ENCODE peak calls at places on chromosomes 7 and 10, in eight cellular contexts. One of them, this sample, is unnamed.
A peak's percentile ranks its signal among the peaks of the same experiment; 100 is the strongest.

GRCh38 chr10:51422311-51423120 is 276.9 kb downstream of the CSTF2T start:
- DNase-seq in colonic mucosa: peak; percentile 69
- DNase-seq in heart left ventricle: peak; percentile 61
- DNase-seq in IMR-90: peak; percentile 76
- DNase-seq in uterus: peak; percentile 73
- DNase-seq in psoas muscle: peak; percentile 44
- DNase-seq in WERI-Rb-1: peak; percentile 11
- DNase-seq in suprapubic skin: no peak
- DNase-seq in this sample: peak; percentile 67

GRCh38 chr10:13993169-13993568 is 337.6 kb downstream of the FRMD4A start:
- DNase-seq in IMR-90: peak; percentile 90
- DNase-seq in heart left ventricle: peak; percentile 57
- DNase-seq in uterus: peak; percentile 65
- DNase-seq in WERI-Rb-1: no peak
- DNase-seq in suprapubic skin: no peak
- DNase-seq in psoas muscle: peak; percentile 55
- DNase-seq in colonic mucosa: no peak
- DNase-seq in this sample: no peak

GRCh38 chr10:90966146-90966545 is 45.3 kb upstream of the ANKRD1 start:
- DNase-seq in suprapubic skin: no peak
- DNase-seq in psoas muscle: no peak
- DNase-seq in uterus: no peak
- DNase-seq in WERI-Rb-1: no peak
- DNase-seq in IMR-90: no peak
- DNase-seq in heart left ventricle: no peak
- DNase-seq in colonic mucosa: no peak
- DNase-seq in this sample: no peak

GRCh38 chr10:34252111-34252510 is 563.0 kb downstream of the PARD3 start:
- DNase-seq in suprapubic skin: no peak
- DNase-seq in psoas muscle: no peak
- DNase-seq in WERI-Rb-1: no peak
- DNase-seq in heart left ventricle: peak; percentile 22
- DNase-seq in IMR-90: no peak
- DNase-seq in uterus: no peak
- DNase-seq in colonic mucosa: no peak
- DNase-seq in this sample: peak; percentile 52

GRCh38 chr10:119919823-119920222 is 27.3 kb downstream of the SEC23IP start:
- DNase-seq in suprapubic skin: no peak
- DNase-seq in colonic mucosa: no peak
- DNase-seq in WERI-Rb-1: no peak
- DNase-seq in uterus: no peak
- DNase-seq in heart left ventricle: no peak
- DNase-seq in IMR-90: no peak
- DNase-seq in psoas muscle: no peak
- DNase-seq in this sample: no peak

GRCh38 chr10:132676193-132676891 is 109.6 kb downstream of the NKX6-2 start:
- DNase-seq in IMR-90: no peak
- DNase-seq in heart left ventricle: peak; percentile 15
- DNase-seq in colonic mucosa: no peak
- DNase-seq in suprapubic skin: peak; percentile 31
- DNase-seq in psoas muscle: peak; percentile 14
- DNase-seq in WERI-Rb-1: no peak
- DNase-seq in uterus: no peak
- DNase-seq in this sample: peak; percentile 74

GRCh38 chr7:106679153-106679931 is 18.4 kb upstream of the CCDC71L start:
- DNase-seq in suprapubic skin: no peak
- DNase-seq in psoas muscle: no peak
- DNase-seq in WERI-Rb-1: no peak
- DNase-seq in colonic mucosa: no peak
- DNase-seq in IMR-90: peak; percentile 29
- DNase-seq in heart left ventricle: no peak
- DNase-seq in uterus: no peak
- DNase-seq in this sample: no peak

GRCh38 chr10:72335394-72336258 is 19.1 kb downstream of the DNAJB12 start:
- DNase-seq in psoas muscle: peak; percentile 77
- DNase-seq in suprapubic skin: no peak
- DNase-seq in WERI-Rb-1: no peak
- DNase-seq in IMR-90: no peak
- DNase-seq in colonic mucosa: peak; percentile 42
- DNase-seq in uterus: peak; percentile 67
- DNase-seq in heart left ventricle: peak; percentile 87
- DNase-seq in this sample: peak; percentile 82

GRCh38 chr7:129919492-129919891 is 33.3 kb downstream of the UBE2H start:
- DNase-seq in psoas muscle: no peak
- DNase-seq in heart left ventricle: no peak
- DNase-seq in suprapubic skin: no peak
- DNase-seq in uterus: no peak
- DNase-seq in colonic mucosa: no peak
- DNase-seq in IMR-90: no peak
- DNase-seq in WERI-Rb-1: no peak
- DNase-seq in this sample: no peak

GRCh38 chr10:125611756-125612155 is 71.2 kb downstream of the TEX36 start:
- DNase-seq in uterus: no peak
- DNase-seq in IMR-90: no peak
- DNase-seq in WERI-Rb-1: no peak
- DNase-seq in suprapubic skin: no peak
- DNase-seq in colonic mucosa: no peak
- DNase-seq in heart left ventricle: no peak
- DNase-seq in psoas muscle: no peak
- DNase-seq in this sample: no peak

GRCh38 chr10:51886438-51887068 is 187.2 kb upstream of the CSTF2T start:
- DNase-seq in colonic mucosa: no peak
- DNase-seq in psoas muscle: no peak
- DNase-seq in uterus: no peak
- DNase-seq in IMR-90: peak; percentile 84
- DNase-seq in heart left ventricle: no peak
- DNase-seq in WERI-Rb-1: no peak
- DNase-seq in suprapubic skin: no peak
- DNase-seq in this sample: no peak

GRCh38 chr7:87067788-87068187 is 8.3 kb upstream of the ELAPOR2 start:
- DNase-seq in uterus: no peak
- DNase-seq in colonic mucosa: no peak
- DNase-seq in heart left ventricle: no peak
- DNase-seq in psoas muscle: no peak
- DNase-seq in IMR-90: no peak
- DNase-seq in suprapubic skin: no peak
- DNase-seq in WERI-Rb-1: no peak
- DNase-seq in this sample: no peak

GRCh38 chr10:12348870-12349627 is at the start of gene CAMK1D:
- DNase-seq in psoas muscle: peak; percentile 82
- DNase-seq in heart left ventricle: peak; percentile 81
- DNase-seq in colonic mucosa: peak; percentile 84
- DNase-seq in WERI-Rb-1: peak; percentile 51
- DNase-seq in uterus: peak; percentile 77
- DNase-seq in IMR-90: peak; percentile 66
- DNase-seq in suprapubic skin: peak; percentile 91
- DNase-seq in this sample: peak; percentile 77
- H3K27ac ChIP-seq in psoas muscle: no peak within 1 kb of the TSS
- H3K27ac ChIP-seq in heart left ventricle: peak within 1 kb of the TSS; percentile 84
- H3K27ac ChIP-seq in colonic mucosa: peak within 1 kb of the TSS; percentile 71
- H3K27ac ChIP-seq in WERI-Rb-1: no peak within 1 kb of the TSS
- H3K27ac ChIP-seq in uterus: peak within 1 kb of the TSS; percentile 87
- H3K27ac ChIP-seq in IMR-90: peak within 1 kb of the TSS; percentile 37
- H3K27ac ChIP-seq in suprapubic skin: peak within 1 kb of the TSS; percentile 93
- H3K27ac ChIP-seq in this sample: peak within 1 kb of the TSS; percentile 95

DNA sequence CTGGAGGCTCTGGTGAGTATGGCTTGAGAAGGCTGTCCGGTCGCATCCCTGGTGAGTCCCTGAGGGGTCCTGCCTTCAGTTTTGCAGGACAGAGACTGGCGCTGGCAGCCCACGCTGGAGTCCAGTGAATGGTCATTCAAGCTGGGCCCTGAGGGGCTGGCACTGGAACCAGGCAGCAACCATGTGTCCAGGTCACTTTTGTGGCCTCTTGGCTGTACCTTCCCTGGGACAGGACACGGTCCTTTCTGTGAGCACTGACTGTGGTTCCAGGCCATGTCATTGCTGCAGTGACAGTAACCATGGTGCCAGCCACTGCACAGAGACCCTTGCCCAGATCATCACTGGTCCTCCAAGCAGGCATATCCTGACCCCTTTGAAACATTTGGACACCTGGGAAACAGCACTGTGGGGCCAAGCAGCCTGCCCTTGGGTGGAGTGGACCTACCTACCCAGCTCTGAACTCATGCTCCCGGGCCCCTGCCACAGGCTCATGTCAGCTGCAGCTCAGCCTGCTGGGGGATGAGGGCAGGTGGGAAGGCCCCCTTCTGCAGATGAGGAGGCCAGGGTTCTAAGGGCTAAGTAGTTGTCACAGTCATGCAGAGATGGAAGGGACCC is 72.1 kb downstream of the ADCY1 start:
- DNase-seq in WERI-Rb-1: no peak
- DNase-seq in uterus: no peak
- DNase-seq in psoas muscle: no peak
- DNase-seq in heart left ventricle: no peak
- DNase-seq in suprapubic skin: no peak
- DNase-seq in IMR-90: no peak
- DNase-seq in colonic mucosa: no peak
- DNase-seq in this sample: peak; percentile 1
- H3K27ac ChIP-seq in WERI-Rb-1: no peak overlapping the region
- H3K27ac ChIP-seq in uterus: no peak overlapping the region
- H3K27ac ChIP-seq in psoas muscle: no peak overlapping the region
- H3K27ac ChIP-seq in heart left ventricle: no peak overlapping the region
- H3K27ac ChIP-seq in suprapubic skin: no peak overlapping the region
- H3K27ac ChIP-seq in IMR-90: no peak overlapping the region
- H3K27ac ChIP-seq in colonic mucosa: no peak overlapping the region
- H3K27ac ChIP-seq in this sample: no peak overlapping the region

DNA sequence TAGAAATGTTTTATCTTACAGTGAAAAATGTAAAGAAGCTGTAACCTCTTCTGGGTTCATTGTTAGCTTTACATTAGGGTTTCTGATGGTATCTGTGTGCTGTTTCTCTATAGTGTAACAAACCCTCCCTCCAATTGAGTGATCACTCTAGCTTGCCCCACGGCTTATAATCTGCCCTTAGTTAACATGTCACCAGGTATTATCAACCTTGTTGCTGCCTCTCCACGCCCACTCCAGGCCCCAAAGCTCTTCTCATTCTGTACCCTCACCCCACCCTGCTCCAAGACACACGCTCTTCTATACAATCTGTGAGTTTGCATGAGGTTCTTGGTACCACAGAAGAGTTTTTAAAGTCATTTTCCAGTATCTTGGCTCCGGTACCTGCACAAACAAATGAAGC is 139.4 kb downstream of the ARID5B start:
- DNase-seq in suprapubic skin: no peak
- DNase-seq in colonic mucosa: no peak
- DNase-seq in WERI-Rb-1: no peak
- DNase-seq in uterus: no peak
- DNase-seq in heart left ventricle: no peak
- DNase-seq in psoas muscle: no peak
- DNase-seq in IMR-90: no peak
- DNase-seq in this sample: no peak
- H3K27ac ChIP-seq in suprapubic skin: no peak overlapping the region
- H3K27ac ChIP-seq in colonic mucosa: no peak overlapping the region
- H3K27ac ChIP-seq in WERI-Rb-1: no peak overlapping the region
- H3K27ac ChIP-seq in uterus: peak overlapping the region; percentile 96
- H3K27ac ChIP-seq in heart left ventricle: no peak overlapping the region
- H3K27ac ChIP-seq in psoas muscle: no peak overlapping the region
- H3K27ac ChIP-seq in IMR-90: peak overlapping the region; percentile 72
- H3K27ac ChIP-seq in this sample: no peak overlapping the region

DNA sequence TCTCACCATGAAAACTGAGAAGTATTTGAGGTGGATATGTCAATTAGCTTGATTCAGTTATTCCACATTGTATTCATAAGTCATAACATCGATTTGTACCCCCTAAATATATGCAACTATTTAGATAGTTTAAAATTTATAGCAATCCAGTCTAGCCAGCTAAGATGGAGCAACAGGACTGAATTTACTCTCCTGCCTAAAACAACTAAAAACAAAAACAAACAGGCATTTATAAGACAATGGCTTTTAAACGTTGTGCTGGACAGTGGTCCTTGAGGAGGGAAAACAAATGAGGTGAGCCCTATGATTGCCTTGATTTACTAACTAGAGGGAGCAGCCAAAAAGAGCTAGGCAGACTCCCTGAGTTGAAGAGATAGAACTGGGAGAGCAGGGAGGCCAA is 814 bp upstream of the GPAM start:
- DNase-seq in WERI-Rb-1: no peak
- DNase-seq in uterus: no peak
- DNase-seq in suprapubic skin: no peak
- DNase-seq in heart left ventricle: no peak
- DNase-seq in colonic mucosa: no peak
- DNase-seq in IMR-90: no peak
- DNase-seq in psoas muscle: no peak
- DNase-seq in this sample: no peak
- H3K27ac ChIP-seq in WERI-Rb-1: peak overlapping the region; percentile 69
- H3K27ac ChIP-seq in uterus: peak overlapping the region; percentile 63
- H3K27ac ChIP-seq in suprapubic skin: no peak overlapping the region
- H3K27ac ChIP-seq in heart left ventricle: no peak overlapping the region
- H3K27ac ChIP-seq in colonic mucosa: peak overlapping the region; percentile 65
- H3K27ac ChIP-seq in IMR-90: no peak overlapping the region
- H3K27ac ChIP-seq in psoas muscle: peak overlapping the region; percentile 92
- H3K27ac ChIP-seq in this sample: peak overlapping the region; percentile 81